ENCODE peak calls at places on chromosome 11, in six cellular contexts. Z is lower lobe of right lung, C is kidney, G is neural progenitor cell, R is mucosa of descending colon, E is left ventricle myocardium inferior. B is an unnamed sample.

GRCh38 chr11:85182437-85183109 is 444.6 kb downstream of the DLG2 start:
- DNase-seq in E (no peak), C (no peak), R (peak; percentile 9), Z (no peak), G (peak; percentile 65), B (no peak)

GRCh38 chr11:66418168-66418985 is 2.5 kb upstream of the NPAS4 start:
- DNase-seq in G (peak; percentile 95), R (peak; percentile 74), E (peak; percentile 80), Z (peak; percentile 58), C (peak; percentile 85), B (peak; percentile 77)

GRCh38 chr11:100592619-100593309 is 94.3 kb upstream of the ARHGAP42 start:
- DNase-seq in C (no peak), R (no peak), E (no peak), G (no peak), Z (no peak), B (no peak)

GRCh38 chr11:68387840-68388239 is 72.7 kb upstream of the PPP6R3 start:
- DNase-seq in R (no peak), G (no peak), Z (no peak), E (no peak), C (no peak), B (no peak)

GRCh38 chr11:64319421-64319761 is 1.5 kb downstream of the PRDX5 start:
- DNase-seq in R (no peak), G (no peak), Z (peak; percentile 57), C (no peak), E (no peak), B (no peak)

GRCh38 chr11:35324981-35325380 is 94.4 kb downstream of the SLC1A2 start:
- DNase-seq in C (no peak), G (no peak), E (no peak), Z (no peak), R (no peak), B (no peak)

GRCh38 chr11:108871152-108871551 is 206.3 kb downstream of the DDX10 start:
- DNase-seq in E (peak; percentile 15), C (no peak), R (peak; percentile 20), Z (no peak), G (peak; percentile 41), B (no peak)

GRCh38 chr11:9575531-9576240 is 2.2 kb downstream of the WEE1 start:
- DNase-seq in R (no peak), C (no peak), E (no peak), G (no peak), Z (no peak), B (no peak)

GRCh38 chr11:3130269-3131071 is 34.6 kb downstream of the OSBPL5 start:
- DNase-seq in G (no peak), E (peak; percentile 16), C (peak; percentile 68), Z (peak; percentile 38), R (no peak), B (peak; percentile 63)

GRCh38 chr11:123166095-123166559 is 28.9 kb downstream of the CLMP start:
- DNase-seq in R (peak; percentile 71), Z (peak; percentile 51), E (peak; percentile 36), C (peak; percentile 87), G (peak; percentile 70), B (no peak)

GRCh38 chr11:108518581-108518980 is 20.4 kb upstream of the POGLUT3 start:
- DNase-seq in G (no peak), R (no peak), C (no peak), Z (no peak), E (no peak), B (no peak)

DNA sequence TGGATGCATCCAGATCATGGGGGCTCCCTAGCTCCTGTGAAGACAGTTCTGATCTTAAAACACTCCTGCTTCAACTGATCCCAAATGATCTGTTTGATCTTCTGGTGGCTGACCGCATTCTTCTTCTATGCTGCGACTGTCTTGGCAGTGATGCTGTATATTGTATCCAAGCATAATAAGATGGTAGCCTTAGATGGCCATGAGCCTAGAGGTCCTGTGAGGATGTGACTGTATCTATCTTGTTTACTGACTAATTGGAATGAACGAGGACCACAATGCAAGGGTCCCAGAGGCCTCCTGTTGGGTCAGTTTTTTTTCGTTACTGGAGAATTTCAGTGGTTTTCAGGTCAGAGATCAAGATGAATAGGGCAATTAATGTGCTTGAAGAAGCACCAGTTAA is 7.1 kb upstream of the MPEG1 start:
- DNase-seq in R (no peak), E (no peak), G (no peak), C (no peak), Z (no peak), B (no peak)
- H3K4me1 ChIP-seq in R (no peaks in the 10 kb centered on the region), E (peaks cover 23% of the 10 kb centered on the region), G (no peaks in the 10 kb centered on the region), C (no peaks in the 10 kb centered on the region), Z (peaks cover 36% of the 10 kb centered on the region), B (peaks cover 11% of the 10 kb centered on the region)

DNA sequence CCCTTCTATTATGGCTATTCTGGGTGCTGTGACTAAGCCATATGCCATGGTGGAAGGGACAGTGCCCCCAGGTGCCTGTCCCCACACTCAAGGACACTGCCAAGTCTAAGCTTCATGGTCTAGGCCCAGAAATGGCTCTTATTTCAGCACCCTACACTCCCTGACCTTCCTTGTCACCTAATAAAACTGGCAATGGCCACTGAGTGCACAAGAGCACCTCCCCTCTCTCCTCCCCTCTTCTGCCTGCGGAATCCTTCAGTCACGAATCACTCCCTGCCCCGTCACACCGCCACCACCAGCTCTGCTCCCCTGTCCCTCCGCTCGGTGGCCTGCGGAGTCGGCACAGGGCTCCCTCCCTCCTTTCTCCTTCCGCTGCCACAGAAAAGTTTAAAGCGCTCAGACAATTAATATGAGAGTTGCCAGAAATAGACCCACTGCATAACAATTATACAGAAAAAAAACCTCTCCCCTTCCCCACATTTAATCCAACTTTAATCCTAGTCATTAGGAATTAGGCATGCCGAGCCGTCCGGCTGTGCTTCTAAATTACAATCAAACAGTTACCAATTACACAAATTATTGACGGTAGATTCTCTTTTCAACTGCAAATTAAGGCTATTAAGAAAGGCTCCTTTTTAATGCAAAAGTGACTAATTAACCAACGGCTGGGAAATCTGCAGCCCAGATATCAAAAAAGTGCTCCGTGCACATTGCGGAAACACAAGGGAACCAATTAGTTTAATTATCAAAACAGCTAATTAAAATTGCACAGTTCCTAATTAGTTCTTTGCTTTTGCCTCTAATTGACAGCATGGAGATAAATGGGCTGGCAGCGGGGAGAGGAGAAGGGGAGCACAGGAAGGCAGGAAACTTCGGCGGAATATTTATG is 19.2 kb upstream of the LMO1 start:
- DNase-seq in G (peak; percentile 67), C (no peak), E (no peak), R (no peak), Z (no peak), B (peak; percentile 16)
- H3K4me3 ChIP-seq in G (peak overlapping the region; percentile 41), C (peak overlapping the region; percentile 12), E (peak overlapping the region; percentile 57), R (no peak overlapping the region), Z (peak overlapping the region; percentile 41), B (no peak overlapping the region)

GRCh38 chr11:128741511-128741910 is 47.6 kb downstream of the FLI1 start:
- DNase-seq in E (no peak), R (no peak), Z (no peak), C (no peak), G (no peak), B (no peak)
- H3K4me1 ChIP-seq in E (peaks cover 69% of the 10 kb centered on the region), R (no peaks in the 10 kb centered on the region), Z (peaks cover 65% of the 10 kb centered on the region), C (peaks cover 4% of the 10 kb centered on the region), G (peaks cover 15% of the 10 kb centered on the region), B (peaks cover 5% of the 10 kb centered on the region)

GRCh38 chr11:578276-579035 is 2.2 kb downstream of the PHRF1 start:
- DNase-seq in Z (no peak), G (no peak), E (no peak), R (no peak), C (no peak), B (no peak)
- H3K4me3 ChIP-seq in Z (no peak overlapping the region), G (peak overlapping the region; percentile 93), E (peak overlapping the region; percentile 79), R (no peak overlapping the region), C (no peak overlapping the region), B (peak overlapping the region; percentile 89)

B was measured in tibial artery.